ENCODE peak calls at places on chromosomes 1 and 21, in five cellular contexts. P, T, J, C and Z are unnamed samples.

GRCh38 chr21:44623575-44623974 is 3.3 kb upstream of the KRTAP10-9 start:
- DNase-seq in T (no peak), P (no peak), C (no peak), J (no peak), Z (no peak)

GRCh38 chr1:203361843-203362524 is 11.1 kb upstream of the FMOD start:
- DNase-seq in J (peak; percentile 82), P (no peak), T (no peak), C (peak; percentile 64), Z (no peak)

GRCh38 chr1:168004531-168004930 is 67.7 kb upstream of the MPC2 start:
- DNase-seq in P (no peak), T (no peak), C (no peak), J (no peak), Z (no peak)

GRCh38 chr1:230215049-230215448 is 148.0 kb downstream of the GALNT2 start:
- DNase-seq in C (peak; percentile 55), J (peak; percentile 64), P (peak; percentile 64), T (no peak), Z (no peak)

GRCh38 chr1:20485527-20486456 is at the start of gene CAMK2N1:
- DNase-seq in J (peak; percentile 67), P (no peak), T (no peak), C (peak; percentile 91), Z (peak; percentile 48)

GRCh38 chr21:43300496-43301423 is 126.2 kb downstream of the SIK1 start:
- DNase-seq in T (no peak), P (no peak), C (no peak), J (peak; percentile 16), Z (no peak)

GRCh38 chr1:65386452-65386851 is 34.0 kb upstream of the LEPR start:
- DNase-seq in J (no peak), C (no peak), T (no peak), P (no peak), Z (no peak)

GRCh38 chr1:41485605-41486004 is 1.1 kb upstream of the EDN2 start:
- DNase-seq in J (peak; percentile 79), T (no peak), C (peak; percentile 68), P (no peak), Z (no peak)

GRCh38 chr1:236524892-236525179 is 1.1 kb downstream of the LGALS8 start:
- DNase-seq in C (no peak), T (no peak), J (no peak), P (no peak), Z (no peak)

GRCh38 chr1:207925210-207925609 is 14.3 kb upstream of the CD34 start:
- DNase-seq in J (no peak), T (no peak), P (peak; percentile 19), C (peak; percentile 21), Z (no peak)

GRCh38 chr21:35628331-35628730 is 432.0 kb downstream of the SETD4 start:
- DNase-seq in P (no peak), T (no peak), C (no peak), J (no peak), Z (no peak)

GRCh38 chr1:212044851-212045250 is 9.3 kb downstream of the DTL start:
- DNase-seq in C (no peak), J (no peak), P (no peak), T (no peak), Z (no peak)

GRCh38 chr1:227728059-227728891 is 6.8 kb downstream of the JMJD4 start:
- DNase-seq in P (peak; percentile 15), T (no peak), J (peak; percentile 43), C (peak; percentile 90), Z (peak; percentile 95)

GRCh38 chr1:110060034-110060661 is 10.3 kb downstream of the ALX3 start:
- DNase-seq in T (no peak), J (no peak), P (no peak), C (peak; percentile 45), Z (no peak)

GRCh38 chr1:19393051-19393450 is 80.9 kb downstream of the SLC66A1 start:
- DNase-seq in P (no peak), C (no peak), T (no peak), J (no peak), Z (no peak)

GRCh38 chr1:198122693-198123092 is 34.1 kb upstream of the NEK7 start:
- DNase-seq in J (peak; percentile 45), C (no peak), T (no peak), P (no peak), Z (no peak)

GRCh38 chr1:234931404-234931973 is 197.1 kb downstream of the TOMM20 start:
- DNase-seq in C (no peak), J (no peak), P (no peak), T (no peak), Z (no peak)

GRCh38 chr21:43712268-43712942 is 6.5 kb upstream of the PDXK start:
- DNase-seq in T (peak; percentile 59), C (peak; percentile 85), P (no peak), J (peak; percentile 32), Z (no peak)

GRCh38 chr1:56535949-56536348 is 43.4 kb downstream of the PLPP3 start:
- DNase-seq in J (no peak), T (no peak), P (no peak), C (no peak), Z (no peak)

GRCh38 chr21:19853709-19854575 is 1144.3 kb upstream of the NCAM2 start:
- DNase-seq in P (no peak), C (peak; percentile 5), J (no peak), T (no peak), Z (no peak)

GRCh38 chr1:227166559-227166958 is 151.7 kb downstream of the CDC42BPA start:
- DNase-seq in C (no peak), J (no peak), T (no peak), P (no peak), Z (no peak)

GRCh38 chr1:153242160-153242559 is 17.3 kb upstream of the LORICRIN start:
- DNase-seq in C (no peak), T (no peak), J (no peak), P (no peak), Z (no peak)

GRCh38 chr1:201653238-201653637 is 114.3 kb downstream of the NAV1 start:
- DNase-seq in J (no peak), T (no peak), C (no peak), P (no peak), Z (no peak)

GRCh38 chr1:23026573-23026972 is 7.3 kb downstream of the KDM1A start:
- DNase-seq in J (no peak), P (no peak), T (no peak), C (no peak), Z (no peak)

GRCh38 chr1:32250893-32251716 is at the start of gene LCK:
- DNase-seq in C (no peak), P (no peak), J (no peak), T (no peak), Z (no peak)

GRCh38 chr1:7279753-7280150 is 491.3 kb upstream of the VAMP3 start:
- DNase-seq in T (no peak), C (no peak), P (no peak), J (no peak), Z (no peak)

GRCh38 chr1:225710804-225711203 is 57.9 kb upstream of the ENAH start:
- DNase-seq in T (no peak), J (peak; percentile 22), P (no peak), C (peak; percentile 19), Z (no peak)

GRCh38 chr1:215081566-215082531 is 688 bp upstream of the KCNK2 start:
- DNase-seq in P (no peak), T (no peak), J (peak; percentile 23), C (peak; percentile 4), Z (no peak)

GRCh38 chr1:59063501-59063900 is 233.4 kb upstream of the FGGY start:
- DNase-seq in T (no peak), P (no peak), C (no peak), J (no peak), Z (no peak)

GRCh38 chr1:163036661-163037060 is 32.5 kb upstream of the RGS4 start:
- DNase-seq in P (no peak), C (no peak), J (peak; percentile 29), T (no peak), Z (no peak)

GRCh38 chr21:44598031-44598430 is 2.4 kb upstream of the KRTAP10-7 start:
- DNase-seq in C (no peak), T (no peak), P (no peak), J (no peak), Z (no peak)

DNA sequence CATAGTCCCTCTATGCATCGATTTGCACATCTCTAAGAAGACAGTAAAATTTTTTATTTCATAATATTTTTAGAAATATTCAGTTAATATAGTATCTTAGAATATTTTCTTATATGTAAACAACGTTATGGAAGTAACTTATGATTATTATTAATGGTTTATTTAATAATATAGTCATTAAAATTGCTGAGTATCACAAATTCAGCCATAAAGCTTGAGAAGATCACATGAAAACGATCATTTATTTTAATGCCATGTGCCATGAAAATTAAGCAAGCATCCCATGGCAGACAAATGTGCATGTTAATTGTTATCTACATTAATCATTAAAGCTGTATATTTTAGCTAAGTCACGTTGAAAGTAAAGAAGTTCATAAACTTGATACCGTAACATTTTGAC is 907.1 kb downstream of the KCNT2 start:
- DNase-seq in T (no peak), P (no peak), C (no peak), J (no peak), Z (no peak)
- TF ChIP-seq CTCF in T (no peak), P (no peak), C (no peak), J (no peak), Z (no peak)

DNA sequence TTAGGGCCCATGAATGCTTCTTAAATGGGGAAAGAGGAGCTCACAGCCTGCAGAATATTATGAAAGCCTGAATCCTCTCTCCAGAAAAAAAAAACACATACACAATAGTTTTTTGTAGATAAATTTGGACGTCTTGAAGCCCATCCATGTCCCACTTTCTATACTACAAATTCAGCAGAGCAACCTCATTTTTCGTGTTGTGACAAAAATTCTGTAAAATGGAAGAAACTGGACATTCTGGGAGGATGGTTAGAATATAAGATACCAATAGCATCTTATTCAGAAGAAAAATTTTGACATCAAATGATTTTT is 102.1 kb downstream of the ZNF281 start:
- DNase-seq in P (no peak), J (no peak), T (no peak), C (no peak), Z (no peak)
- TF ChIP-seq CTCF in P (no peak), J (no peak), T (no peak), C (no peak), Z (no peak)

GRCh38 chr1:154749078-154749760 is 120.9 kb downstream of the KCNN3 start:
- DNase-seq in P (no peak), T (no peak), C (no peak), J (peak; percentile 23), Z (no peak)
- TF ChIP-seq CTCF in P (peak; percentile 34), T (peak; percentile 21), C (no peak), J (peak; percentile 25), Z (peak; percentile 58)

DNA sequence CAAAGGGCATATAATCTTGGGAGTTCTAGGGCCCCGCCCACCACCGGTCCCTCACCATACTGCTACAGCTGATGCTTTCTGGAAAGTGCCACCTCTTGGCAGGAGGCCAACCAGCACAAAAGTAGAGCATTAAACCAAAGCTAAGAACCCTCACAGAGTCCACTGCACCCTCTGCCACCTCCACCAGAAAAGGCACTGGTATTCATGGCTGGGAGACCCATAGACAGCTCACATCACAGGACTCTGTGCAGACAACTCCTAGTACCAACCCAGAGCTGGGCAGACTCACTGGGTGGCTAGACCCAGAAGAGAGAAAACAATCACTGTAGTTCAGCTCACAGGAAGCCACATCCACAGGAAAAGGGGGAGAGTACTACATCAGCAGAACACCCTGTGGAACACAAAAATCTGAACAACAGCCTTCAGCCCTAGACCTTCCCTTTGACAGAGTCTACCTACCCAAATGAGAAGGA is 10.8 kb downstream of the THEM4 start:
- DNase-seq in C (no peak), P (no peak), J (no peak), T (no peak), Z (no peak)
- TF ChIP-seq CTCF in C (no peak), P (no peak), J (no peak), T (no peak), Z (no peak)